ENCODE peak calls at places on chromosome 18, in eight cellular contexts. D is GM19239; E is GDM1; T is astrocyte of the hippocampus; W is ACHN; L is Right ventricle myocardium inferior; U is stimulated activated CD8-positive, alpha-beta memory T cell treated with anti-CD3 and anti-CD28 coated beads, Interleukin-15, amount 100 ng/mL, for 4 hours; R is H9. H is an unnamed sample.

GRCh38 chr18:79898952-79899608 is 52.4 kb downstream of the SLC66A2 start:
- DNase-seq in L (peak; percentile 65), D (no peak), E (no peak), W (no peak), R (peak; percentile 27), U (no peak), T (no peak), H (no peak)

GRCh38 chr18:9091066-9091476 is 11.4 kb upstream of the NDUFV2 start:
- DNase-seq in W (no peak), D (no peak), T (no peak), R (no peak), E (no peak), U (no peak), L (no peak), H (no peak)

GRCh38 chr18:12255626-12256026 is 1.5 kb downstream of the CIDEA start:
- DNase-seq in D (no peak), E (no peak), R (no peak), T (peak; percentile 42), U (no peak), L (no peak), W (no peak), H (no peak)

GRCh38 chr18:79792096-79792987 is 5.4 kb upstream of the KCNG2 start:
- DNase-seq in R (no peak), W (no peak), E (no peak), L (no peak), D (no peak), U (no peak), T (no peak), H (no peak)

GRCh38 chr18:48922203-48922800 is 28.5 kb downstream of the SMAD7 start:
- DNase-seq in U (no peak), L (no peak), E (no peak), D (no peak), R (peak; percentile 19), W (no peak), T (peak; percentile 66), H (no peak)

GRCh38 chr18:55546873-55547704 is 40.9 kb downstream of the TCF4 start:
- DNase-seq in U (no peak), W (no peak), R (no peak), D (no peak), L (no peak), T (peak; percentile 87), E (no peak), H (no peak)

GRCh38 chr18:26685438-26686173 is 137.3 kb upstream of the KCTD1 start:
- DNase-seq in D (no peak), U (no peak), E (no peak), R (no peak), W (no peak), T (peak; percentile 5), L (no peak), H (no peak)

GRCh38 chr18:43886341-43886740 is 609.1 kb upstream of the SYT4 start:
- DNase-seq in U (no peak), T (no peak), R (no peak), E (no peak), W (no peak), L (no peak), D (no peak), H (no peak)

GRCh38 chr18:54116541-54117257 is 107.8 kb downstream of the MBD2 start:
- DNase-seq in R (no peak), E (no peak), U (no peak), D (no peak), T (no peak), L (no peak), W (no peak), H (no peak)

GRCh38 chr18:71370095-71370494 is 1081.2 kb downstream of the SOCS6 start:
- DNase-seq in R (no peak), D (no peak), U (no peak), E (no peak), W (no peak), L (no peak), T (no peak), H (no peak)